ENCODE peak calls at places on chromosomes 4 and X, in six cellular contexts. One of them, this sample, is unnamed.

GRCh38 chr4:35608205-35608604 is 636.1 kb downstream of the ARAP2 start:
- DNase-seq in mesendoderm: no peak
- DNase-seq in endothelial cell of umbilical vein: no peak
- DNase-seq in astrocyte: no peak
- DNase-seq in SK-N-SH: no peak
- DNase-seq in H1: no peak
- DNase-seq in this sample: no peak

GRCh38 chr4:174437324-174437723 is 85.0 kb downstream of the HPGD start:
- DNase-seq in mesendoderm: no peak
- DNase-seq in endothelial cell of umbilical vein: peak; percentile 64
- DNase-seq in astrocyte: peak; percentile 96
- DNase-seq in SK-N-SH: no peak
- DNase-seq in H1: no peak
- DNase-seq in this sample: peak; percentile 73

GRCh38 chr4:119221412-119221811 is 8.9 kb downstream of the USP53 start:
- DNase-seq in mesendoderm: no peak
- DNase-seq in endothelial cell of umbilical vein: no peak
- DNase-seq in astrocyte: no peak
- DNase-seq in SK-N-SH: no peak
- DNase-seq in H1: no peak
- DNase-seq in this sample: no peak

GRCh38 chrX:101550362-101550761 is at the start of gene ARMCX1:
- DNase-seq in mesendoderm: peak; percentile 65
- DNase-seq in endothelial cell of umbilical vein: peak; percentile 87
- DNase-seq in astrocyte: peak; percentile 67
- DNase-seq in SK-N-SH: peak; percentile 74
- DNase-seq in H1: peak; percentile 53
- DNase-seq in this sample: peak; percentile 84

GRCh38 chrX:8864151-8864550 is 63.0 kb upstream of the FAM9A start:
- DNase-seq in mesendoderm: peak; percentile 52
- DNase-seq in endothelial cell of umbilical vein: no peak
- DNase-seq in astrocyte: no peak
- DNase-seq in SK-N-SH: peak; percentile 16
- DNase-seq in H1: no peak
- DNase-seq in this sample: no peak

GRCh38 chr4:151921811-151922210 is 161.0 kb upstream of the GATB start:
- DNase-seq in mesendoderm: no peak
- DNase-seq in endothelial cell of umbilical vein: no peak
- DNase-seq in astrocyte: peak; percentile 47
- DNase-seq in SK-N-SH: no peak
- DNase-seq in H1: no peak
- DNase-seq in this sample: peak; percentile 83

GRCh38 chr4:18464160-18464559 is 442.6 kb upstream of the LCORL start:
- DNase-seq in mesendoderm: no peak
- DNase-seq in endothelial cell of umbilical vein: no peak
- DNase-seq in astrocyte: no peak
- DNase-seq in SK-N-SH: no peak
- DNase-seq in H1: no peak
- DNase-seq in this sample: no peak

GRCh38 chr4:40910706-40911105 is 161.0 kb downstream of the NSUN7 start:
- DNase-seq in mesendoderm: no peak
- DNase-seq in endothelial cell of umbilical vein: peak; percentile 98
- DNase-seq in astrocyte: no peak
- DNase-seq in SK-N-SH: no peak
- DNase-seq in H1: no peak
- DNase-seq in this sample: no peak

GRCh38 chr4:79467246-79467932 is 59.4 kb upstream of the GK2 start:
- DNase-seq in mesendoderm: no peak
- DNase-seq in endothelial cell of umbilical vein: no peak
- DNase-seq in astrocyte: peak; percentile 23
- DNase-seq in SK-N-SH: no peak
- DNase-seq in H1: no peak
- DNase-seq in this sample: peak; percentile 69

GRCh38 chrX:154751121-154751668 is 318 bp upstream of the GAB3 start:
- DNase-seq in mesendoderm: no peak
- DNase-seq in endothelial cell of umbilical vein: no peak
- DNase-seq in astrocyte: no peak
- DNase-seq in SK-N-SH: no peak
- DNase-seq in H1: no peak
- DNase-seq in this sample: no peak

GRCh38 chr4:14269824-14270223 is 642.3 kb upstream of the BOD1L1 start:
- DNase-seq in mesendoderm: no peak
- DNase-seq in endothelial cell of umbilical vein: no peak
- DNase-seq in astrocyte: no peak
- DNase-seq in SK-N-SH: no peak
- DNase-seq in H1: no peak
- DNase-seq in this sample: no peak

GRCh38 chr4:8818063-8818881 is 53.4 kb downstream of the HMX1 start:
- DNase-seq in mesendoderm: no peak
- DNase-seq in endothelial cell of umbilical vein: no peak
- DNase-seq in astrocyte: no peak
- DNase-seq in SK-N-SH: peak; percentile 56
- DNase-seq in H1: peak; percentile 32
- DNase-seq in this sample: no peak

GRCh38 chrX:1658083-1658463 is 43.2 kb downstream of the ASMT start:
- DNase-seq in mesendoderm: no peak
- DNase-seq in endothelial cell of umbilical vein: no peak
- DNase-seq in astrocyte: no peak
- DNase-seq in SK-N-SH: no peak
- DNase-seq in H1: no peak
- DNase-seq in this sample: no peak

GRCh38 chrX:154327026-154327820 is 31.6 kb downstream of the TKTL1 start:
- DNase-seq in mesendoderm: no peak
- DNase-seq in endothelial cell of umbilical vein: no peak
- DNase-seq in astrocyte: peak; percentile 27
- DNase-seq in SK-N-SH: no peak
- DNase-seq in H1: no peak
- DNase-seq in this sample: peak; percentile 75

GRCh38 chr4:102600689-102601088 is 99.5 kb downstream of the NFKB1 start:
- DNase-seq in mesendoderm: no peak
- DNase-seq in endothelial cell of umbilical vein: no peak
- DNase-seq in astrocyte: no peak
- DNase-seq in SK-N-SH: no peak
- DNase-seq in H1: no peak
- DNase-seq in this sample: no peak

GRCh38 chr4:111506706-111507105 is 638.5 kb upstream of the FAM241A start:
- DNase-seq in mesendoderm: no peak
- DNase-seq in endothelial cell of umbilical vein: no peak
- DNase-seq in astrocyte: peak; percentile 84
- DNase-seq in SK-N-SH: no peak
- DNase-seq in H1: no peak
- DNase-seq in this sample: peak; percentile 89

GRCh38 chrX:107742754-107743191 is 32.8 kb downstream of the TSC22D3 start:
- DNase-seq in mesendoderm: no peak
- DNase-seq in endothelial cell of umbilical vein: no peak
- DNase-seq in astrocyte: no peak
- DNase-seq in SK-N-SH: no peak
- DNase-seq in H1: no peak
- DNase-seq in this sample: no peak

GRCh38 chrX:46642145-46642544 is 68.6 kb downstream of the CHST7 start:
- DNase-seq in mesendoderm: peak; percentile 43
- DNase-seq in endothelial cell of umbilical vein: peak; percentile 42
- DNase-seq in astrocyte: no peak
- DNase-seq in SK-N-SH: peak; percentile 15
- DNase-seq in H1: no peak
- DNase-seq in this sample: peak; percentile 36

GRCh38 chr4:152534541-152535231 is 1.2 kb downstream of the FBXW7 start:
- DNase-seq in mesendoderm: peak; percentile 60
- DNase-seq in endothelial cell of umbilical vein: peak; percentile 20
- DNase-seq in astrocyte: peak; percentile 13
- DNase-seq in SK-N-SH: peak; percentile 52
- DNase-seq in H1: peak; percentile 58
- DNase-seq in this sample: peak; percentile 71

GRCh38 chr4:186724048-186724860 is 598 bp upstream of the FAT1 start:
- DNase-seq in mesendoderm: peak; percentile 89
- DNase-seq in endothelial cell of umbilical vein: no peak
- DNase-seq in astrocyte: peak; percentile 48
- DNase-seq in SK-N-SH: peak; percentile 60
- DNase-seq in H1: peak; percentile 83
- DNase-seq in this sample: peak; percentile 76

GRCh38 chrX:151896734-151897474 is 15.8 kb upstream of the MAGEA4 start:
- DNase-seq in mesendoderm: peak; percentile 39
- DNase-seq in endothelial cell of umbilical vein: no peak
- DNase-seq in astrocyte: peak; percentile 59
- DNase-seq in SK-N-SH: no peak
- DNase-seq in H1: no peak
- DNase-seq in this sample: peak; percentile 72

GRCh38 chr4:119025440-119025839 is 110.2 kb upstream of the MYOZ2 start:
- DNase-seq in mesendoderm: peak; percentile 33
- DNase-seq in endothelial cell of umbilical vein: no peak
- DNase-seq in astrocyte: peak; percentile 68
- DNase-seq in SK-N-SH: no peak
- DNase-seq in H1: no peak
- DNase-seq in this sample: peak; percentile 84

GRCh38 chrX:107686792-107687191 is 58.5 kb downstream of the PRPS1 start:
- DNase-seq in mesendoderm: no peak
- DNase-seq in endothelial cell of umbilical vein: peak; percentile 57
- DNase-seq in astrocyte: no peak
- DNase-seq in SK-N-SH: no peak
- DNase-seq in H1: no peak
- DNase-seq in this sample: no peak

GRCh38 chrX:154712781-154713391 is 38.0 kb downstream of the GAB3 start:
- DNase-seq in mesendoderm: no peak
- DNase-seq in endothelial cell of umbilical vein: peak; percentile 38
- DNase-seq in astrocyte: peak; percentile 80
- DNase-seq in SK-N-SH: no peak
- DNase-seq in H1: no peak
- DNase-seq in this sample: peak; percentile 80

GRCh38 chr4:89704651-89705395 is 132.1 kb downstream of the SNCA start:
- DNase-seq in mesendoderm: no peak
- DNase-seq in endothelial cell of umbilical vein: no peak
- DNase-seq in astrocyte: no peak
- DNase-seq in SK-N-SH: no peak
- DNase-seq in H1: no peak
- DNase-seq in this sample: no peak

GRCh38 chr4:1062419-1062818 is 50.9 kb downstream of the RNF212 start:
- DNase-seq in mesendoderm: no peak
- DNase-seq in endothelial cell of umbilical vein: no peak
- DNase-seq in astrocyte: no peak
- DNase-seq in SK-N-SH: no peak
- DNase-seq in H1: no peak
- DNase-seq in this sample: no peak

GRCh38 chr4:28277931-28278330 is 1417.3 kb downstream of the STIM2 start:
- DNase-seq in mesendoderm: no peak
- DNase-seq in endothelial cell of umbilical vein: peak; percentile 22
- DNase-seq in astrocyte: no peak
- DNase-seq in SK-N-SH: no peak
- DNase-seq in H1: no peak
- DNase-seq in this sample: no peak

GRCh38 chr4:38980903-38981676 is 51.1 kb downstream of the TMEM156 start:
- DNase-seq in mesendoderm: no peak
- DNase-seq in endothelial cell of umbilical vein: peak; percentile 43
- DNase-seq in astrocyte: peak; percentile 76
- DNase-seq in SK-N-SH: peak; percentile 35
- DNase-seq in H1: no peak
- DNase-seq in this sample: peak; percentile 84

GRCh38 chrX:102658551-102658950 is 7.3 kb downstream of the GPRASP1 start:
- DNase-seq in mesendoderm: no peak
- DNase-seq in endothelial cell of umbilical vein: no peak
- DNase-seq in astrocyte: no peak
- DNase-seq in SK-N-SH: no peak
- DNase-seq in H1: no peak
- DNase-seq in this sample: peak; percentile 8

GRCh38 chr4:147136783-147137182 is 191.1 kb upstream of the TTC29 start:
- DNase-seq in mesendoderm: no peak
- DNase-seq in endothelial cell of umbilical vein: no peak
- DNase-seq in astrocyte: no peak
- DNase-seq in SK-N-SH: no peak
- DNase-seq in H1: no peak
- DNase-seq in this sample: no peak
- H3K9ac ChIP-seq in mesendoderm: no peak overlapping the region
- H3K9ac ChIP-seq in endothelial cell of umbilical vein: no peak overlapping the region
- H3K9ac ChIP-seq in astrocyte: no peak overlapping the region
- H3K9ac ChIP-seq in SK-N-SH: no peak overlapping the region
- H3K9ac ChIP-seq in H1: no peak overlapping the region
- H3K9ac ChIP-seq in this sample: no peak overlapping the region

GRCh38 chr4:126604273-126604867 is 1028.4 kb upstream of the INTU start:
- DNase-seq in mesendoderm: peak; percentile 52
- DNase-seq in endothelial cell of umbilical vein: peak; percentile 39
- DNase-seq in astrocyte: no peak
- DNase-seq in SK-N-SH: peak; percentile 53
- DNase-seq in H1: no peak
- DNase-seq in this sample: peak; percentile 71
- H3K4me3 ChIP-seq in mesendoderm: no peak overlapping the region
- H3K4me3 ChIP-seq in endothelial cell of umbilical vein: no peak overlapping the region
- H3K4me3 ChIP-seq in astrocyte: no peak overlapping the region
- H3K4me3 ChIP-seq in SK-N-SH: no peak overlapping the region
- H3K4me3 ChIP-seq in H1: no peak overlapping the region
- H3K4me3 ChIP-seq in this sample: no peak overlapping the region

GRCh38 chr4:142365386-142365785 is 480.7 kb downstream of the INPP4B start:
- DNase-seq in mesendoderm: peak; percentile 10
- DNase-seq in endothelial cell of umbilical vein: no peak
- DNase-seq in astrocyte: peak; percentile 74
- DNase-seq in SK-N-SH: no peak
- DNase-seq in H1: no peak
- DNase-seq in this sample: peak; percentile 47
- H3K79me2 ChIP-seq in mesendoderm: no peaks in the 10 kb centered on the region
- H3K79me2 ChIP-seq in endothelial cell of umbilical vein: no peaks in the 10 kb centered on the region
- H3K79me2 ChIP-seq in astrocyte: peaks cover 5% of the 10 kb centered on the region
- H3K79me2 ChIP-seq in SK-N-SH: no peaks in the 10 kb centered on the region
- H3K79me2 ChIP-seq in H1: no peaks in the 10 kb centered on the region
- H3K79me2 ChIP-seq in this sample: peaks cover 87% of the 10 kb centered on the region

GRCh38 chr4:88005086-88005485 is 2.3 kb upstream of the PKD2 start:
- DNase-seq in mesendoderm: no peak
- DNase-seq in endothelial cell of umbilical vein: no peak
- DNase-seq in astrocyte: peak; percentile 26
- DNase-seq in SK-N-SH: no peak
- DNase-seq in H1: no peak
- DNase-seq in this sample: peak; percentile 71

GRCh38 chr4:88003261-88003660 is 4.2 kb upstream of the PKD2 start:
- DNase-seq in mesendoderm: peak; percentile 35
- DNase-seq in endothelial cell of umbilical vein: no peak
- DNase-seq in astrocyte: no peak
- DNase-seq in SK-N-SH: no peak
- DNase-seq in H1: no peak
- DNase-seq in this sample: peak; percentile 65

GRCh38 chr4:88006956-88007303 is 505 bp upstream of the PKD2 start:
- DNase-seq in mesendoderm: peak; percentile 72
- DNase-seq in endothelial cell of umbilical vein: no peak
- DNase-seq in astrocyte: no peak
- DNase-seq in SK-N-SH: no peak
- DNase-seq in H1: no peak
- DNase-seq in this sample: no peak

GRCh38 chr4:88001871-88002270 is 5.6 kb upstream of the PKD2 start:
- DNase-seq in mesendoderm: peak; percentile 62
- DNase-seq in endothelial cell of umbilical vein: no peak
- DNase-seq in astrocyte: no peak
- DNase-seq in SK-N-SH: no peak
- DNase-seq in H1: no peak
- DNase-seq in this sample: no peak

DNA sequence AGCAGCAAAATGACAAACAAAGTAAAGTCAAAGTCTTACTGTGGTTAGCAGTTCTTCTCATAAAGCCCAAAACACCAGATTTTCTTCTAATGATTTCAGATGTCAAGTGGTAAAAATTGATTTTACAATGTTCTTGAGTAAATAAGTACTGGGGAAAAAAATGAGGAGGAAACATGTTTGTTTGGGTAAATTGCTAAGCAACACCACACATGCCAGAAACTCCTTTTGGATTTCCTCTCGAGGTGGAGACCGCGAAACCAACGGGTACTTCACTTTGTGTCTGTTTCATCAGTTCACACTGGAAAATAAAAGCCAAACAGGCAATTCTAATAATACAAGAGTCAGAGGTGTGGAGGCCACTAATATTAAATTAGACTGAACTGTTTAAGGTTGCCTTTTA is 4.6 kb upstream of the PKD2 start:
- DNase-seq in mesendoderm: peak; percentile 67
- DNase-seq in endothelial cell of umbilical vein: no peak
- DNase-seq in astrocyte: peak; percentile 26
- DNase-seq in SK-N-SH: no peak
- DNase-seq in H1: no peak
- DNase-seq in this sample: peak; percentile 76
- H3K9ac ChIP-seq in mesendoderm: no peak overlapping the region
- H3K9ac ChIP-seq in endothelial cell of umbilical vein: no peak overlapping the region
- H3K9ac ChIP-seq in astrocyte: no peak overlapping the region
- H3K9ac ChIP-seq in SK-N-SH: no peak overlapping the region
- H3K9ac ChIP-seq in H1: no peak overlapping the region
- H3K9ac ChIP-seq in this sample: peak overlapping the region; percentile 71

This sample was measured in GM23248.